ENCODE peak calls at places on chromosomes 6 and 20, in ten cellular contexts. M is testis, Q is pancreas, Y is fibroblast of lung, X is IMR-90, U is endodermal cell, N is lung, W is SK-N-SH, A is tibial nerve, I is kidney. O is an unnamed sample.
A peak's percentile ranks its signal among the peaks of the same experiment; 100 is the strongest.

GRCh38 chr20:9945406-9945805 is 89.4 kb upstream of the ANKEF1 start:
- DNase-seq in M (no peak), Q (no peak), Y (peak; percentile 78), X (peak; percentile 2), U (no peak), N (no peak), W (no peak), A (no peak), I (no peak), O (no peak)

GRCh38 chr6:26349964-26350857 is 14.8 kb upstream of the BTN3A2 start:
- DNase-seq in M (peak; percentile 61), Q (no peak), Y (no peak), X (no peak), U (no peak), N (no peak), W (no peak), A (no peak), I (no peak), O (no peak)

GRCh38 chr6:118186676-118187567 is 279.9 kb downstream of the SLC35F1 start:
- DNase-seq in M (no peak), Q (no peak), Y (peak; percentile 61), X (no peak), U (no peak), N (no peak), W (no peak), A (no peak), I (no peak), O (no peak)

GRCh38 chr6:2448826-2449571 is 203.6 kb upstream of the GMDS start:
- DNase-seq in M (peak; percentile 48), Q (no peak), Y (peak; percentile 70), X (peak; percentile 89), U (peak; percentile 72), N (no peak), W (peak; percentile 69), A (no peak), I (no peak), O (no peak)

GRCh38 chr20:45817652-45818194 is 5.3 kb downstream of the UBE2C start:
- DNase-seq in M (no peak), Q (no peak), Y (peak; percentile 94), X (peak; percentile 81), U (no peak), N (peak; percentile 54), W (no peak), A (no peak), I (no peak), O (peak; percentile 59)

GRCh38 chr6:105015482-105015881 is 58.6 kb downstream of the LIN28B start:
- DNase-seq in M (no peak), Q (no peak), Y (peak; percentile 84), X (peak; percentile 61), U (no peak), N (no peak), W (no peak), A (no peak), I (no peak), O (peak; percentile 48)

GRCh38 chr20:20699144-20699543 is 13.3 kb downstream of the RALGAPA2 start:
- DNase-seq in M (no peak), Q (no peak), Y (no peak), X (no peak), U (no peak), N (no peak), W (no peak), A (no peak), I (no peak), O (no peak)

GRCh38 chr6:143901885-143902708 is 37.8 kb downstream of the ZC2HC1B start:
- DNase-seq in M (peak; percentile 65), Q (no peak), Y (peak; percentile 20), X (peak; percentile 49), U (no peak), N (no peak), W (no peak), A (no peak), I (no peak), O (no peak)

GRCh38 chr20:15772826-15773225 is 800.4 kb downstream of the KIF16B start:
- DNase-seq in M (no peak), Q (no peak), Y (no peak), X (no peak), U (no peak), N (no peak), W (no peak), A (no peak), I (no peak), O (no peak)

GRCh38 chr6:24445704-24446103 is 43.0 kb downstream of the MRS2 start:
- DNase-seq in M (no peak), Q (no peak), Y (no peak), X (no peak), U (peak; percentile 61), N (no peak), W (no peak), A (no peak), I (no peak), O (no peak)

GRCh38 chr20:64116016-64116415 is 8.7 kb upstream of the NPBWR2 start:
- DNase-seq in M (peak; percentile 10), Q (no peak), Y (no peak), X (no peak), U (no peak), N (no peak), W (no peak), A (no peak), I (peak; percentile 69), O (no peak)

GRCh38 chr6:91782789-91783188 is 1195.9 kb upstream of the MAP3K7 start:
- DNase-seq in M (no peak), Q (no peak), Y (peak; percentile 9), X (no peak), U (no peak), N (no peak), W (no peak), A (no peak), I (no peak), O (no peak)

GRCh38 chr6:20658053-20658452 is 123.8 kb downstream of the CDKAL1 start:
- DNase-seq in M (no peak), Q (no peak), Y (no peak), X (no peak), U (no peak), N (no peak), W (no peak), A (no peak), I (no peak), O (no peak)

GRCh38 chr6:100181309-100181708 is 187.3 kb upstream of the MCHR2 start:
- DNase-seq in M (no peak), Q (no peak), Y (no peak), X (no peak), U (no peak), N (no peak), W (no peak), A (no peak), I (no peak), O (no peak)

GRCh38 chr6:33207569-33208088 is 671 bp upstream of the RING1 start:
- DNase-seq in M (peak; percentile 35), Q (peak; percentile 84), Y (peak; percentile 50), X (peak; percentile 43), U (peak; percentile 78), N (peak; percentile 54), W (peak; percentile 81), A (no peak), I (peak; percentile 86), O (no peak)

GRCh38 chr20:4158466-4159050 is 143.2 kb upstream of the RNF24 start:
- DNase-seq in M (no peak), Q (no peak), Y (no peak), X (no peak), U (no peak), N (no peak), W (no peak), A (no peak), I (peak; percentile 41), O (no peak)

GRCh38 chr6:22194188-22194921 is 102.5 kb downstream of the PRL start:
- DNase-seq in M (no peak), Q (no peak), Y (peak; percentile 72), X (peak; percentile 72), U (no peak), N (no peak), W (no peak), A (no peak), I (no peak), O (no peak)

GRCh38 chr20:36361406-36361805 is 55.3 kb downstream of the DLGAP4 start:
- DNase-seq in M (no peak), Q (no peak), Y (no peak), X (no peak), U (no peak), N (no peak), W (no peak), A (no peak), I (no peak), O (no peak)

GRCh38 chr6:48388045-48388444 is 277.0 kb upstream of the PTCHD4 start:
- DNase-seq in M (no peak), Q (no peak), Y (no peak), X (no peak), U (no peak), N (no peak), W (no peak), A (no peak), I (no peak), O (no peak)

GRCh38 chr6:128710305-128710704 is 172.6 kb upstream of the LAMA2 start:
- DNase-seq in M (no peak), Q (no peak), Y (peak; percentile 59), X (peak; percentile 61), U (no peak), N (no peak), W (no peak), A (no peak), I (no peak), O (peak; percentile 61)

GRCh38 chr6:4649728-4650127 is 126.5 kb upstream of the CDYL start:
- DNase-seq in M (no peak), Q (no peak), Y (no peak), X (peak; percentile 54), U (no peak), N (no peak), W (no peak), A (no peak), I (no peak), O (no peak)

GRCh38 chr20:38202982-38203293 is 37.9 kb upstream of the TGM2 start:
- DNase-seq in M (no peak), Q (no peak), Y (no peak), X (no peak), U (peak; percentile 34), N (no peak), W (no peak), A (no peak), I (no peak), O (no peak)
- H3K4me3 ChIP-seq in M (no peak overlapping the region), Q (no peak overlapping the region), Y (no peak overlapping the region), X (no peak overlapping the region), U (no peak overlapping the region), N (no peak overlapping the region), W (no peak overlapping the region), A (no peak overlapping the region), I (no peak overlapping the region), O (no peak overlapping the region)

GRCh38 chr20:62704341-62704948 is 4.2 kb upstream of the NTSR1 start:
- DNase-seq in M (peak; percentile 94), Q (peak; percentile 86), Y (peak; percentile 92), X (peak; percentile 95), U (no peak), N (peak; percentile 77), W (peak; percentile 85), A (peak; percentile 67), I (peak; percentile 92), O (peak; percentile 57)
- TF ChIP-seq CTCF in M (no peak), Q (no peak), Y (no peak), X (peak; percentile 9), U (no peak), N (no peak), W (peak; percentile 17), A (no peak), I (no peak), O (peak; percentile 23)

GRCh38 chr6:13187692-13188091 is 140.6 kb downstream of the TBC1D7 start:
- DNase-seq in M (no peak), Q (no peak), Y (no peak), X (no peak), U (no peak), N (no peak), W (no peak), A (no peak), I (no peak), O (no peak)
- H3K36me3 ChIP-seq in M (no peaks in the 10 kb centered on the region), Q (no peaks in the 10 kb centered on the region), Y (no peaks in the 10 kb centered on the region), X (no peaks in the 10 kb centered on the region), U (peaks cover 27% of the 10 kb centered on the region), N (peaks cover 2% of the 10 kb centered on the region), W (no peaks in the 10 kb centered on the region), A (no peaks in the 10 kb centered on the region), I (no peaks in the 10 kb centered on the region), O (no peaks in the 10 kb centered on the region)

GRCh38 chr20:59299961-59300340 is 460 bp upstream of the EDN3 start:
- DNase-seq in M (peak; percentile 17), Q (no peak), Y (no peak), X (no peak), U (peak; percentile 67), N (no peak), W (no peak), A (no peak), I (no peak), O (no peak)
- H3K4me3 ChIP-seq in M (peak overlapping the region; percentile 27), Q (peak overlapping the region; percentile 32), Y (no peak overlapping the region), X (no peak overlapping the region), U (peak overlapping the region; percentile 32), N (no peak overlapping the region), W (no peak overlapping the region), A (no peak overlapping the region), I (no peak overlapping the region), O (no peak overlapping the region)